ENCODE peak calls at places on chromosome 17, in eight cellular contexts. A is left ventricle myocardium inferior; K is CD8-positive, alpha-beta T cell; E is brain microvascular endothelial cell; O is IMR-90; N is A549; H is upper lobe of right lung; Y is lung. Z is an unnamed sample.

GRCh38 chr17:8741366-8741765 is 3.3 kb downstream of the CCDC42 start:
- DNase-seq in O (no peak), K (no peak), N (no peak), E (no peak), H (no peak), Y (no peak), A (no peak), Z (no peak)

GRCh38 chr17:73628642-73629552 is 15.3 kb downstream of the SDK2 start:
- DNase-seq in N (no peak), H (peak), E (no peak), Y (no peak), A (no peak), K (no peak), O (no peak), Z (peak)

GRCh38 chr17:65194670-65195334 is 57.6 kb downstream of the RGS9 start:
- DNase-seq in A (no peak), K (no peak), Y (no peak), E (no peak), N (no peak), O (no peak), H (no peak), Z (no peak)

GRCh38 chr17:55743103-55743679 is 7.7 kb upstream of the PCTP start:
- DNase-seq in A (no peak), N (peak), Y (peak), E (no peak), K (no peak), O (no peak), H (no peak), Z (no peak)

GRCh38 chr17:16342979-16343378 is 10.3 kb downstream of the CENPV start:
- DNase-seq in O (peak), H (peak), Y (no peak), K (no peak), E (peak), A (no peak), N (no peak), Z (peak)

GRCh38 chr17:80859004-80859941 is 132.4 kb upstream of the CHMP6 start:
- DNase-seq in O (peak), K (no peak), Y (peak), E (peak), H (no peak), A (peak), N (no peak), Z (peak)

GRCh38 chr17:57862990-57863667 is 13.3 kb upstream of the MRPS23 start:
- DNase-seq in K (no peak), H (peak), A (no peak), O (no peak), E (no peak), N (no peak), Y (no peak), Z (peak)

GRCh38 chr17:77435272-77436057 is 294.7 kb downstream of the SEC14L1 start:
- DNase-seq in H (no peak), N (no peak), O (no peak), K (peak), Y (no peak), A (no peak), E (no peak), Z (no peak)

GRCh38 chr17:50184057-50184456 is 17.4 kb downstream of the COL1A1 start:
- DNase-seq in E (no peak), H (no peak), Y (no peak), A (no peak), O (peak), N (no peak), K (no peak), Z (no peak)

GRCh38 chr17:50183439-50184001 is 17.7 kb downstream of the SGCA start:
- DNase-seq in H (no peak), N (no peak), A (no peak), Y (no peak), E (no peak), K (no peak), O (peak), Z (peak)

GRCh38 chr17:50181155-50181554 is 15.3 kb downstream of the SGCA start:
- DNase-seq in Y (no peak), A (no peak), N (no peak), E (no peak), K (no peak), O (no peak), H (no peak), Z (peak)

GRCh38 chr17:50181601-50182345 is 16.0 kb downstream of the SGCA start:
- DNase-seq in O (peak), E (no peak), A (no peak), K (no peak), H (no peak), N (no peak), Y (no peak), Z (no peak)

DNA sequence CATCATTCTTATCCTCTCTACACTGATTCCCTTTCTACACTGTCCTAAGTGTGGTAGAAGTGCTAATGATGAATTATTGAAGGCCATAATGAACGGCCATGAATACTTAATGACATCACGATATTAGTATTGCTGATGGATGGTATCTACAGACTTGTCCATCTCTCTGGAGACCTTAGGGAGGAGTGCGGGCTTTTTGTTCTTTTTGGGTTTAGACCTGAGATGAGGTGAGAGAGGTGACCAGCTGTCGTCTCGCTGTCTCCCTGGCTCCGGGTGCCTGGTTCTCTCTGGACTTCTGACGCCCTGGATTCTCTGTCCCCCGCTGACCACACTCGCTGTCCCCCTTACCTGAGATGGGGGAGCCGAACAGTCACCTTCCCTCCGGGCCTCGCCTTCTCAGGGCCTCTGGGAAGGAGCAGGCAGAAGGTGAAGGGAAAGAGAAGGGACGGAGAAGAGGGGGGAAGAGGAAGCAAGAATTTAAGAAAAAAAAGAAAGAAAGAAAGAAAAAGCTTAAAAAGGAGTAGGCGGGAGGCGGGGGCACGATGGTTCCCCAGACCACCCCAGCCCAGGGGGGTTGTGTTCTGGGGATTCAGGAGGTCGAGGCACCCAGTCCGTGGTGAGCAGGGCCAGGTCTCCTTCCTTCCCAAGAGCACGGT is 17.1 kb downstream of the SGCA start:
- DNase-seq in E (no peak), K (no peak), O (peak), H (no peak), N (no peak), A (no peak), Y (no peak), Z (peak)
- H3K27ac ChIP-seq in E (peak), K (no peak), O (peak), H (peak), N (peak), A (no peak), Y (no peak), Z (peak)

DNA sequence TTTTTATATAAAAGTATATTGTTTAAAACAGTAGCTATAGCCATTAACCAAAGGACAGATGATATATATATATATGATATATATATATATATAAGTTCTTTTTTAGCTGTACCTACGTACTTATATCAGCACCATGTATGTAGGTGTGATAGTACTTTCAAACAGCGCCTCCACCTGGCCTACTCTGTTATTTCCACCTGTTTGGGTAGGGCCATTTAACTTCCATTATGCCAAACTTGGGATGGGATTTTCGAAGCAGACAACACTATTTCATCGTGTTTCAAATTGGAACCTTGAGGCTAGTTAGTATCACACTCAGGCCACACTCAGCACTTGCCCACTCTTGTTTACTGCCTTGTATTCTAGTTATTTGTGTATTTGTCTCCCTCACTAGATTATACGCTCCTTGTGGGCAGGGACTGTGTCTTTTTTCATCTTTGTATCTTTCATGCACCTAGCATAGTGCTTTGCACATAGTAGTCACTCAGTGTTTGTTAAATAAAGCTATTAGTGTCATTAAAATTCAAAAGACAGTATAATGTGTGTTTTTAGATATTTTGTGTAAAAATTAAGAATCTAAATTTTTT is 11.8 kb upstream of the CLTC start:
- DNase-seq in E (no peak), K (peak), Y (no peak), O (no peak), H (no peak), N (no peak), A (no peak), Z (peak)
- TF ChIP-seq CTCF in E (peak), K (peak), Y (no peak), O (peak), H (peak), N (peak), A (no peak), Z (no peak)

GRCh38 chr17:33039874-33040273 is 48.2 kb downstream of the SPACA3 start:
- DNase-seq in O (peak), K (no peak), A (no peak), H (no peak), N (no peak), Y (no peak), E (peak), Z (peak)
- H3K4me3 ChIP-seq in O (no peak), K (no peak), A (no peak), H (no peak), N (no peak), Y (no peak), E (no peak), Z (no peak)

GRCh38 chr17:81993726-81994592 is 16.5 kb downstream of the ASPSCR1 start:
- DNase-seq in H (no peak), K (no peak), Y (no peak), E (no peak), A (no peak), O (no peak), N (no peak), Z (peak)
- H3K27ac ChIP-seq in H (no peak), K (no peak), Y (no peak), E (no peak), A (no peak), O (no peak), N (no peak), Z (no peak)

GRCh38 chr17:44197980-44198720 is 1.5 kb downstream of the ATXN7L3 start:
- DNase-seq in H (no peak), E (no peak), N (peak), O (peak), Y (peak), K (peak), A (no peak), Z (peak)
- TF ChIP-seq CTCF in H (no peak), E (peak), N (no peak), O (peak), Y (no peak), K (no peak), A (no peak), Z (peak)